ENCODE peak calls at places on chromosome 16, in four cellular contexts. N, F, J and K are unnamed samples.
A peak's percentile ranks its signal among the peaks of the same experiment; 100 is the strongest.

GRCh38 chr16:53041196-53041977 is 11.3 kb downstream of the CHD9NB start:
- DNase-seq in J (no peak), F (peak; percentile 96), N (no peak), K (peak; percentile 69)

GRCh38 chr16:50193594-50193993 is 40.5 kb downstream of the TENT4B start:
- DNase-seq in F (no peak), J (no peak), N (no peak), K (no peak)

GRCh38 chr16:82580293-82580900 is 46.4 kb upstream of the CDH13 start:
- DNase-seq in J (peak; percentile 19), N (peak; percentile 47), F (peak; percentile 5), K (peak; percentile 18)

GRCh38 chr16:47392114-47392513 is 68.7 kb downstream of the ITFG1 start:
- DNase-seq in F (peak; percentile 5), N (no peak), J (no peak), K (peak; percentile 10)

GRCh38 chr16:86608301-86608747 is 30.0 kb downstream of the FOXL1 start:
- DNase-seq in F (peak; percentile 31), J (no peak), N (no peak), K (no peak)

GRCh38 chr16:49129935-49130334 is 151.7 kb downstream of the CBLN1 start:
- DNase-seq in F (no peak), J (no peak), N (no peak), K (no peak)

GRCh38 chr16:78224342-78224741 is 124.9 kb downstream of the WWOX start:
- DNase-seq in N (no peak), F (no peak), J (no peak), K (no peak)

GRCh38 chr16:27642753-27643152 is 92.8 kb downstream of the KATNIP start:
- DNase-seq in J (no peak), F (peak; percentile 37), N (no peak), K (peak; percentile 43)

GRCh38 chr16:57268804-57269800 is 15.4 kb downstream of the PLLP start:
- DNase-seq in N (peak; percentile 91), F (peak; percentile 72), J (peak; percentile 88), K (no peak)

GRCh38 chr16:27625050-27625697 is 75.2 kb downstream of the KATNIP start:
- DNase-seq in J (no peak), N (peak; percentile 50), F (peak; percentile 89), K (no peak)

GRCh38 chr16:49552273-49552928 is 178.8 kb downstream of the C16orf78 start:
- DNase-seq in J (no peak), N (no peak), F (no peak), K (no peak)

GRCh38 chr16:17446661-17447060 is 24.1 kb downstream of the XYLT1 start:
- DNase-seq in N (no peak), J (peak; percentile 36), F (no peak), K (no peak)

GRCh38 chr16:78376452-78376851 is 277.0 kb downstream of the WWOX start:
- DNase-seq in F (no peak), N (no peak), J (no peak), K (no peak)

GRCh38 chr16:86512860-86513470 is 2.6 kb downstream of the FOXF1 start:
- DNase-seq in F (no peak), J (no peak), N (no peak), K (no peak)

GRCh38 chr16:65524231-65524630 is 402.4 kb upstream of the CDH11 start:
- DNase-seq in N (no peak), J (no peak), F (no peak), K (no peak)

GRCh38 chr16:27503662-27504061 is 46.1 kb downstream of the GTF3C1 start:
- DNase-seq in F (no peak), N (no peak), J (no peak), K (no peak)

GRCh38 chr16:28538733-28539596 is at the start of gene NUPR1:
- DNase-seq in F (peak; percentile 99), N (peak; percentile 89), J (no peak), K (peak; percentile 99)

GRCh38 chr16:57531635-57532220 is 4.6 kb downstream of the CCDC102A start:
- DNase-seq in N (peak; percentile 37), J (no peak), F (no peak), K (no peak)

GRCh38 chr16:22053921-22054341 is 38.4 kb upstream of the VWA3A start:
- DNase-seq in J (no peak), F (no peak), N (no peak), K (no peak)

GRCh38 chr16:67979955-67980678 is at the start of gene DPEP3:
- DNase-seq in N (no peak), F (no peak), J (no peak), K (no peak)

GRCh38 chr16:24102120-24102740 is 153.9 kb upstream of the CACNG3 start:
- DNase-seq in J (no peak), F (no peak), N (no peak), K (no peak)

GRCh38 chr16:60137891-60138290 is 1403.8 kb upstream of the GOT2 start:
- DNase-seq in F (no peak), N (no peak), J (no peak), K (no peak)

GRCh38 chr16:77059441-77059840 is 131.5 kb upstream of the MON1B start:
- DNase-seq in N (no peak), J (peak; percentile 17), F (peak; percentile 4), K (no peak)

GRCh38 chr16:79535130-79535529 is 65.4 kb downstream of the MAF start:
- DNase-seq in F (no peak), N (no peak), J (no peak), K (no peak)

GRCh38 chr16:71287903-71288302 is 1.3 kb downstream of the CMTR2 start:
- DNase-seq in J (no peak), F (no peak), N (no peak), K (no peak)

GRCh38 chr16:71289732-71290062 is 495 bp upstream of the CMTR2 start:
- DNase-seq in N (no peak), F (no peak), J (no peak), K (no peak)

GRCh38 chr16:71288570-71288889 is 672 bp downstream of the CMTR2 start:
- DNase-seq in J (peak; percentile 4), F (no peak), N (no peak), K (peak; percentile 12)

GRCh38 chr16:71288890-71289731 is at the start of gene CMTR2:
- DNase-seq in F (peak; percentile 99), J (peak; percentile 99), N (peak; percentile 97), K (peak; percentile 95)

DNA sequence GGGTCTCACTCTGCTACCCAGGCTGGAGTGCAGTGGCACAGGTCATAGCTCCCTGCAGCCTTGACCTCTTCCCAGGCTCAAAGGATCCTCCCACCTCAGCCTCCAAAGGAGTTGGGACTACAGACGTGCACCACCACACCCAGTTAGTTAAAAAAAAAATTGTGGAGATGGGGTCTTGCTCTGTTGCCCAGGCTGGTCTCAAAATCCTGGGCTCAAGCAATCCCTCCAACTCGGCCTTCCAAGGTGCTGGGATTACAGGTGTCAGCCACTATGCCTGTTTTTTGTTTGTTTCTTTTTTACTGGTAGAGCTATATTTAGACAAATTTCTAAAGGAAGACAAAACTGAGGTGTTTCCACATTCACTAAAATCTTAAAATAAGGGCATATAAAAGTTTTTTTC is 1.7 kb downstream of the CMTR2 start:
- DNase-seq in F (no peak), N (no peak), J (no peak), K (no peak)
- H3K4me3 ChIP-seq in F (no peak overlapping the region), N (no peak overlapping the region), J (peak overlapping the region; percentile 57), K (no peak overlapping the region)

DNA sequence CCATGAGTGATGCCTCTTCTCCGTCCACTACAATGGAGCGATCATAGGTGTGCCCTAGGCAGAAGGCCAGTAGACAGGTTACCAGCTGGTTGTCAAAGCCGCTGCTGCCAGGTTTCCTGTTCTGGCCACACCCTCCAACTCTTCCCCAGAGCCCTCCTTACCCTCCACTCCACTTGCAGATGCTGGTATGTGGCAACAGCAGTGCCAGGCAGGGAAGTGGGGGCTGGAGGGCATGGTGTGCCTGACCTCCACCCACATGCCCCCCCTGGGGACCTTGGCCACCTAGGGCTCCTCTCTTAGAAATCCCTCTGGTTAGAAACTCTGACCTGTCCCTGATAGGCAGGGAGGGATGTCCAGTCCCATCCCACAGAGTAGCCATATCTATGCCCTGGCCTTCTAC is 1.5 kb downstream of the RRAD start:
- DNase-seq in N (no peak), F (no peak), J (no peak), K (no peak)
- H3K4me3 ChIP-seq in N (peak overlapping the region; percentile 59), F (no peak overlapping the region), J (peak overlapping the region; percentile 92), K (no peak overlapping the region)

GRCh38 chr16:75080205-75081029 is 36.2 kb downstream of the LDHD start:
- DNase-seq in F (peak; percentile 17), J (no peak), N (no peak), K (peak; percentile 69)

GRCh38 chr16:75075688-75076268 is 40.8 kb downstream of the LDHD start:
- DNase-seq in N (no peak), J (no peak), F (no peak), K (no peak)

GRCh38 chr16:75081179-75081859 is 35.3 kb downstream of the LDHD start:
- DNase-seq in N (no peak), F (no peak), J (no peak), K (no peak)

GRCh38 chr16:75078886-75079285 is 37.7 kb downstream of the LDHD start:
- DNase-seq in J (no peak), F (no peak), N (no peak), K (no peak)

DNA sequence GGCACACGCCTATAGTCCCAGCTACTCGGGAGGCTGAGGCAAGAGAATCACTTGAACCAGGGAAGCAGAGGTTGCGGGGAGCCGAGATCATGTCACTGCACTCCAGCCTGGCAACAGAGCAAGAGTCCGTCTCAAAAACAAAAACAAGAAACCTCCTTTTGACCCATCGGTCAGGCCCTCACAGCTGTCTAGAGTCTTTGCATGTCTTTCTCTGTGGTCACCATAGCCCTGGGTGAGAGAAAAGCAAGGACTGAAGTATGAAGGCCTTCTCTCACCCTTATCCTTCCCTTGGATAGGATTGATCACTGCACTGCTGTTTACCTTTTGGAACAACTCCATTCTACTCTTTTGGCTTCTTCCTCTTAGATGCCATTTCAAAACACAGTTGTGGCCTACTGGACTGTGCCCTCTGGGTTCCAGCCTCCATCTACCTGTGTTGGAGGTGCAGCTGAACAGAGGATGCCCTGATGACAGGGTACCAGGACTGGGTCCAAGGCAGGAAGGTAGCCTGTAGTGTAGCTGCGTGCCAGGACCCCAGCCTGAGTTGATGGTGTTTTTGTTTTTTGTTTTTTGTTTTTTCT is 37.1 kb downstream of the LDHD start:
- DNase-seq in F (no peak), N (no peak), J (no peak), K (no peak)
- H3K4me3 ChIP-seq in F (no peak overlapping the region), N (no peak overlapping the region), J (no peak overlapping the region), K (no peak overlapping the region)

GRCh38 chr16:4790261-4790660 is 2.1 kb upstream of the SEPTIN12 start:
- DNase-seq in F (no peak), N (no peak), J (no peak), K (no peak)

GRCh38 chr16:4787068-4787467 is 1.1 kb downstream of the SEPTIN12 start:
- DNase-seq in N (no peak), F (no peak), J (no peak), K (no peak)

GRCh38 chr16:4787627-4788482 is at the start of gene SEPTIN12:
- DNase-seq in J (peak; percentile 24), F (no peak), N (no peak), K (no peak)

GRCh38 chr16:4788910-4789309 is 765 bp upstream of the SEPTIN12 start:
- DNase-seq in F (no peak), J (no peak), N (no peak), K (no peak)

DNA sequence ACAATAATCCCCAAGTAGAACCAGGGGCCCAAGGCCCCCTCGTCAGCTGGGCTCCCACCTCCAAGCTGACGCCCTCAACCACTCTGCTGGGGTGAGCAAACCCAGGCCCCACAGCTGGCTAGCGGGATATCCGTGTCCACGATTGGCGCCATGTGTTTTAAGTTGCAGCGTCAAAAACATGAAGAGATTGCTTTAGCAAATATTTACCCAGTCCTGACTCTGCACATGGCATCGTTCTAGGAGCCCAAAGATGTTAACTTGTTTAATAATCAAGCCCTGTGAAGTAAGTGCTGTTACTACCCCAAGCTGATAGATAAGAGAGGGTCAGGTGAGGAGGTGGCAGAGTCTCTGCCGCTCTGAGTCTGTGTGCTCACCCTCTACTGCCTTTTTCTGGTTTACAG is 344 bp upstream of the SEPTIN12 start:
- DNase-seq in N (no peak), F (no peak), J (peak; percentile 20), K (no peak)
- H3K4me3 ChIP-seq in N (no peak overlapping the region), F (no peak overlapping the region), J (no peak overlapping the region), K (no peak overlapping the region)

GRCh38 chr16:88466175-88466862 is 13.2 kb downstream of the ZFPM1 start:
- DNase-seq in J (no peak), N (no peak), F (no peak), K (no peak)
- H3K4me3 ChIP-seq in J (no peak overlapping the region), N (no peak overlapping the region), F (no peak overlapping the region), K (no peak overlapping the region)